ENCODE peak calls at places on chromosomes 5 and 9, in six cellular contexts. O is HepG2, G is prostate gland, T is HCT116, Y is H1, V is HL-60. E is an unnamed sample.

GRCh38 chr9:109728696-109729300 is 51.2 kb upstream of the PALM2AKAP2 start:
- DNase-seq in O (no peak), G (no peak), T (no peak), Y (no peak), V (no peak), E (no peak)

GRCh38 chr5:29942089-29942488 is 1251.4 kb upstream of the CDH6 start:
- DNase-seq in O (no peak), G (no peak), T (no peak), Y (no peak), V (no peak), E (no peak)

GRCh38 chr5:124692324-124692723 is 54.1 kb downstream of the ZNF608 start:
- DNase-seq in O (no peak), G (no peak), T (no peak), Y (no peak), V (no peak), E (no peak)

GRCh38 chr5:139646912-139647391 is 1.2 kb upstream of the CXXC5 start:
- DNase-seq in O (no peak), G (no peak), T (no peak), Y (no peak), V (no peak), E (peak; percentile 51)

GRCh38 chr9:89046832-89047231 is 55.6 kb downstream of the S1PR3 start:
- DNase-seq in O (no peak), G (no peak), T (no peak), Y (no peak), V (no peak), E (no peak)

GRCh38 chr9:122562134-122562760 is 9.3 kb downstream of the OR1N2 start:
- DNase-seq in O (no peak), G (no peak), T (no peak), Y (no peak), V (no peak), E (no peak)

GRCh38 chr5:34751807-34752736 is 86.9 kb upstream of the TTC23L start:
- DNase-seq in O (no peak), G (no peak), T (no peak), Y (no peak), V (no peak), E (no peak)

GRCh38 chr9:107727113-107727780 is 237.7 kb upstream of the KLF4 start:
- DNase-seq in O (no peak), G (no peak), T (no peak), Y (no peak), V (no peak), E (no peak)

GRCh38 chr9:128113526-128114325 is 13.8 kb downstream of the PTGES2 start:
- DNase-seq in O (no peak), G (no peak), T (no peak), Y (no peak), V (no peak), E (no peak)

GRCh38 chr9:137618105-137619067 is at the start of gene EHMT1:
- DNase-seq in O (peak; percentile 67), G (peak; percentile 77), T (peak; percentile 50), Y (peak; percentile 95), V (peak; percentile 75), E (peak; percentile 82)

GRCh38 chr5:180336234-180337020 is 16.7 kb downstream of the GFPT2 start:
- DNase-seq in O (no peak), G (no peak), T (no peak), Y (no peak), V (no peak), E (no peak)

GRCh38 chr9:83323148-83323547 is 215.1 kb downstream of the FRMD3 start:
- DNase-seq in O (no peak), G (no peak), T (no peak), Y (no peak), V (no peak), E (no peak)

GRCh38 chr5:93925321-93925720 is 183.9 kb upstream of the POU5F2 start:
- DNase-seq in O (no peak), G (no peak), T (no peak), Y (no peak), V (no peak), E (no peak)

GRCh38 chr9:93464876-93465275 is 11.5 kb upstream of the FAM120AOS start:
- DNase-seq in O (no peak), G (no peak), T (no peak), Y (no peak), V (peak; percentile 7), E (no peak)

GRCh38 chr5:136212252-136212721 is 19.3 kb upstream of the SMIM32 start:
- DNase-seq in O (peak; percentile 21), G (peak; percentile 26), T (peak; percentile 24), Y (peak; percentile 84), V (peak; percentile 2), E (no peak)

GRCh38 chr9:128298535-128299482 is 22.7 kb downstream of the SWI5 start:
- DNase-seq in O (no peak), G (peak; percentile 40), T (no peak), Y (no peak), V (no peak), E (no peak)

GRCh38 chr9:70133253-70134208 is 89.9 kb downstream of the MAMDC2 start:
- DNase-seq in O (no peak), G (no peak), T (no peak), Y (no peak), V (no peak), E (no peak)

GRCh38 chr5:85000671-85001070 is 616.0 kb upstream of the EDIL3 start:
- DNase-seq in O (no peak), G (no peak), T (no peak), Y (no peak), V (no peak), E (no peak)

GRCh38 chr5:90898330-90899013 is 339.9 kb downstream of the ADGRV1 start:
- DNase-seq in O (no peak), G (no peak), T (no peak), Y (no peak), V (no peak), E (no peak)

GRCh38 chr9:131273791-131274673 is 2.3 kb downstream of the FAM78A start:
- DNase-seq in O (no peak), G (no peak), T (no peak), Y (no peak), V (peak; percentile 91), E (no peak)
- H3K27ac ChIP-seq in O (no peak overlapping the region), G (no peak overlapping the region), T (no peak overlapping the region), Y (no peak overlapping the region), V (peak overlapping the region; percentile 95), E (peak overlapping the region; percentile 75)

GRCh38 chr5:147751156-147751830 is 31.2 kb downstream of the JAKMIP2 start:
- DNase-seq in O (no peak), G (no peak), T (no peak), Y (no peak), V (no peak), E (peak; percentile 65)

GRCh38 chr5:147753783-147754182 is 28.7 kb downstream of the JAKMIP2 start:
- DNase-seq in O (no peak), G (no peak), T (no peak), Y (no peak), V (no peak), E (no peak)

GRCh38 chr5:147750065-147750464 is 32.5 kb downstream of the JAKMIP2 start:
- DNase-seq in O (no peak), G (no peak), T (no peak), Y (no peak), V (no peak), E (no peak)

GRCh38 chr5:147752666-147753290 is 29.8 kb downstream of the JAKMIP2 start:
- DNase-seq in O (no peak), G (no peak), T (no peak), Y (no peak), V (no peak), E (no peak)

DNA sequence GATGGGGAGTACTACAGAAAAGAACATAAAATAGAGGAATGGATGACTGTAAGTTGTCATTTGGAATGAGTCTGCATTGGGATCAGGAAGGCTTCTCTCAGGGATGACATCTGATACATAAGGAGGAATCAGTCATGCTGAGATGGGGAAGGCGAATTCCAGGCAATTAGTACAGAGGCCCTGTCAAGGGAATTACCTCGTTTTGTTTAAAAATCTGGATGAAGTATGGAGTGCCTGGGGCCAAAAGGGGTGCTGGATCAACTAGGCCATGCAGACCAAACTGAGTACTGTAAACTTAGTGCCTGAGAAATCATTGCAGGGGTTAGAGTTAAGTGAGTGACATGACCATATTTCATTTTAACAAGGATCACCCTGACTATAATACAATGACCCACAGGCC is 30.5 kb downstream of the JAKMIP2 start:
- DNase-seq in O (no peak), G (no peak), T (no peak), Y (no peak), V (no peak), E (no peak)
- TF ChIP-seq POLR2AphosphoS5 in O (no peak), G (no peak), T (no peak), Y (no peak), V (no peak), E (no peak)

DNA sequence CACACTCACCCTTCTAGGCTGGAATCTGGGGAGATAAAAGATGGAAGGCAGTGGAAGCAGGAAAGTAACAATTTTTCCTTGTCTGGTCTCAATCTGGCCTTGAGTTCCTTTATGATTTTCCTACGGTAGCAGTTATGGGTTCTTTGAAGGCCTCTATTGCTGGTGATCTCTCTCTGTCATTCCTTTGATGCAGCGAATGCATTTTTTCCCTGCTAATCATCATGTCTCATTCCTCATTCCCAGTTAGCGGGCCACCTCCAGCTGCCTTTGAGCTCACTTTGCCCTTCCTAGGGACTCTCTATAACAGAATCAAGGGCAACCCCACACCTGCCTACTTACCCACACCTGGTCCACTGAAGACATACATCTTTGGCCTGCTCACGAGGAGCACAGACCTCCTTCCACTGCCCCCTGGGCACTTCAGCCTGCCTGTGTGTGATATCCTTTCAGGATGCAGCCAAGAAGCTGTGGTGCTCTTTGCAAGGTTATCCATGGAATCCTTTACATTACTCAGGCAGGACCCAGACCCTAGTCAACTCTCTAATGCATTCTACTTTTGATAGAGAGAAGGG is 191.7 kb downstream of the DRD1 start:
- DNase-seq in O (no peak), G (no peak), T (no peak), Y (no peak), V (no peak), E (no peak)
- H3K27ac ChIP-seq in O (no peak overlapping the region), G (no peak overlapping the region), T (no peak overlapping the region), Y (no peak overlapping the region), V (no peak overlapping the region), E (no peak overlapping the region)

GRCh38 chr5:150142800-150143724 is 12.6 kb downstream of the PDGFRB start:
- DNase-seq in O (peak; percentile 91), G (no peak), T (peak; percentile 33), Y (no peak), V (peak; percentile 74), E (peak; percentile 37)
- TF ChIP-seq POLR2AphosphoS5 in O (peak; percentile 21), G (no peak), T (peak; percentile 25), Y (no peak), V (no peak), E (peak; percentile 69)

GRCh38 chr5:172769324-172769597 is 1.7 kb downstream of the DUSP1 start:
- DNase-seq in O (no peak), G (no peak), T (no peak), Y (no peak), V (no peak), E (no peak)
- H3K27ac ChIP-seq in O (peak overlapping the region; percentile 98), G (peak overlapping the region; percentile 98), T (no peak overlapping the region), Y (no peak overlapping the region), V (no peak overlapping the region), E (peak overlapping the region; percentile 98)

E was measured in breast epithelium.